ENCODE peak calls at places on chromosomes 4 and X, in five cellular contexts. Z is fibroblast of lung, D is PC-3, E is HCT116, T is hepatocyte. X is an unnamed sample.

GRCh38 chr4:182969651-182970279 is 52.6 kb upstream of the DCTD start:
- DNase-seq in Z (no peak), D (peak), E (no peak), T (no peak), X (no peak)

GRCh38 chr4:153594208-153594607 is 89.9 kb upstream of the TLR2 start:
- DNase-seq in Z (peak), D (peak), E (no peak), T (peak), X (no peak)

GRCh38 chrX:106894978-106895452 is 8.1 kb downstream of the RIPPLY1 start:
- DNase-seq in Z (peak), D (peak), E (peak), T (peak), X (peak)

GRCh38 chr4:109383823-109384222 is 49.8 kb upstream of the SEC24B start:
- DNase-seq in Z (no peak), D (no peak), E (no peak), T (no peak), X (no peak)

GRCh38 chr4:40180356-40180755 is 16.5 kb upstream of the RHOH start:
- DNase-seq in Z (peak), D (peak), E (peak), T (no peak), X (peak)

GRCh38 chr4:138051157-138051556 is 191.0 kb downstream of the SLC7A11 start:
- DNase-seq in Z (peak), D (peak), E (no peak), T (no peak), X (no peak)

GRCh38 chr4:37891221-37892159 is 606 bp downstream of the TBC1D1 start:
- DNase-seq in Z (peak), D (no peak), E (no peak), T (no peak), X (peak)

GRCh38 chr4:114905017-114905416 is 208.4 kb downstream of the NDST4 start:
- DNase-seq in Z (no peak), D (no peak), E (no peak), T (no peak), X (no peak)

GRCh38 chr4:94758700-94759399 is 1.1 kb downstream of the BMPR1B start:
- DNase-seq in Z (peak), D (peak), E (no peak), T (no peak), X (no peak)

GRCh38 chrX:47514553-47515235 is 31.7 kb upstream of the ZNF41 start:
- DNase-seq in Z (peak), D (peak), E (no peak), T (peak), X (peak)

GRCh38 chr4:72886602-72887001 is 182.9 kb downstream of the COX18 start:
- DNase-seq in Z (no peak), D (peak), E (no peak), T (no peak), X (peak)

GRCh38 chrX:37659047-37659446 is 26.5 kb upstream of the XK start:
- DNase-seq in Z (no peak), D (no peak), E (no peak), T (no peak), X (no peak)

GRCh38 chr4:12703076-12703475 is 781.1 kb downstream of the RAB28 start:
- DNase-seq in Z (no peak), D (no peak), E (no peak), T (no peak), X (no peak)

GRCh38 chr4:64520393-64520792 is 111.1 kb upstream of the TECRL start:
- DNase-seq in Z (no peak), D (no peak), E (no peak), T (no peak), X (no peak)

GRCh38 chr4:156408749-156409148 is 455.1 kb upstream of the CTSO start:
- DNase-seq in Z (peak), D (peak), E (no peak), T (no peak), X (no peak)

GRCh38 chr4:153341575-153342090 is 2.9 kb upstream of the MND1 start:
- DNase-seq in Z (peak), D (peak), E (peak), T (peak), X (no peak)

GRCh38 chr4:90495936-90496335 is 368.7 kb downstream of the CCSER1 start:
- DNase-seq in Z (no peak), D (peak), E (no peak), T (no peak), X (no peak)

GRCh38 chr4:118741456-118741855 is 56.3 kb downstream of the METTL14 start:
- DNase-seq in Z (no peak), D (no peak), E (no peak), T (no peak), X (no peak)

GRCh38 chr4:99087887-99088484 is 602 bp downstream of the ADH5 start:
- DNase-seq in Z (peak), D (peak), E (no peak), T (peak), X (peak)

GRCh38 chrX:47146121-47146935 is 1.3 kb downstream of the RBM10 start:
- DNase-seq in Z (no peak), D (no peak), E (no peak), T (no peak), X (peak)

GRCh38 chr4:168028970-168029610 is 63.2 kb upstream of the ANXA10 start:
- DNase-seq in Z (no peak), D (peak), E (no peak), T (no peak), X (no peak)

DNA sequence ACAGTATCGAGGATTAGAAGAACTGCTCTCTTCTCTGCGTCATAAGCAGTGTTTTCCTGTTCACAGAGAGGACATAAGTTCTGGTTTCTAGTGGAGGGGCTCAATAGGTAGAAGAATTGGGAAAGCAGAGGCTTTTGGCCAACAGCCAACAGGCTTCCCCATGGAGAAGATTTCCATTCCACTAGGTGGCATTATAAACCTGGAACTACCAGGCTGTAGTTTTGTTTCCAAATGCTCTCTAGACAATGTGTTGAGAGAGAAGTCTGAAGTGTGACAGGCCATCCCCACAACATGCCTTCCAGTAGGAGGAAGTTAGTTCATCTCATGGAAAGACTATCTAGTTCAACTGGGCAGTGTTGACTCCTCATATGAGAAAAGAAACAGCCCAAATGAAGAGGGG is 63.8 kb upstream of the ANXA10 start:
- DNase-seq in Z (peak), D (peak), E (peak), T (peak), X (no peak)
- TF ChIP-seq CTCF in Z (peak), D (peak), E (no peak), T (no peak), X (no peak)

GRCh38 chr4:57100979-57101629 is 9.1 kb downstream of the IGFBP7 start:
- DNase-seq in Z (no peak), D (no peak), E (no peak), T (no peak), X (no peak)

GRCh38 chr4:57104706-57105560 is 5.3 kb downstream of the IGFBP7 start:
- DNase-seq in Z (no peak), D (no peak), E (no peak), T (no peak), X (no peak)

GRCh38 chr4:57099363-57099762 is 10.8 kb downstream of the IGFBP7 start:
- DNase-seq in Z (no peak), D (no peak), E (no peak), T (no peak), X (no peak)

GRCh38 chr4:57103051-57103450 is 7.1 kb downstream of the IGFBP7 start:
- DNase-seq in Z (no peak), D (no peak), E (no peak), T (no peak), X (no peak)

DNA sequence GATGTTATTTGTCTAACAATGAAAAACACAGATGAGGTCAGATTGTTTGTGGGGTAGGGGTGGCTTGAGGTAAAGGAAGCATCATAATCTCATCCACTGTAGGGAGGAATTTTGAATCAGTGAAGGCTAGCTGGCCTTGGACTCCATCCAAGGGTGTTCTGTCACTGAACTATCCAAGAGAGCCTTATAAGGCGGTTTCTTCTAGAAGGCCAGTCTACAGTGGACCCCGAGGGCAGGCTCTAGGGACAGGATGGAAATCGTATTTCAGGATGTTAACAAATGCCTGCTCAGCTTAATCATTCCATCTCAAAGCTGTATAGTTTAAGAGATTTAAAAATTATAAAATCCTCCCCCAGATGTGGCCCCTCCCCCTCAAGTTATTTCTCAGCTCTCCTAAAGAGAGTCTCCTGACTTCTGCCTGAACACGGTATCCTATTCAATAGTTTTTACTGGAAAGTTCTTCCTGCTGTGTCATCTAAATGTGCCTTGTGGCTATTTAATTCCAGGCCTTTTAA is 8.1 kb downstream of the IGFBP7 start:
- DNase-seq in Z (peak), D (peak), E (no peak), T (no peak), X (peak)
- H3K27ac ChIP-seq in Z (peak), D (no peak), E (no peak), T (peak), X (no peak)

DNA sequence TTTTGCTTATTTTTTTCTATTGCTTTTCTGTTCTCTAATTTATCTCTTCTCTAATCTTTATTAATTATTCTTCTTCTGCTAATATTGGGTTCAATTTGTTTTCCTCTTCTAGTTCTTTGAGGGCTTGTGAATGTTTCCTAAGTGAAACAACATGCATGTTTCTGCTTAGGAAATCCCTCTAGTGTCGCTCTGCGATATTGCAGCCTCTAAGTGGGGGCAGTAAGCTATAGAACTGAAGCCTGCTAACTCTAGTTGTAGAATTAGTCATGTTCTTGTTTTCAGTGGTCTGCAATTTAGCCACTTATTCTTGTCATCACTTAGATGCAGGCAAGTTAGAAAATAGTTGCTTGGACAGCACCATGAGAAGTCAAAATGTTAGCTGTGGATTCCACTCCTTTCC is 222.6 kb downstream of the SPIN4 start:
- DNase-seq in Z (peak), D (peak), E (peak), T (no peak), X (no peak)
- TF ChIP-seq CTCF in Z (no peak), D (peak), E (no peak), T (peak), X (peak)

GRCh38 chr4:121829511-121829910 is 5.8 kb upstream of the CCNA2 start:
- DNase-seq in Z (no peak), D (no peak), E (no peak), T (no peak), X (no peak)
- H3K27ac ChIP-seq in Z (no peak), D (no peak), E (no peak), T (no peak), X (no peak)

GRCh38 chr4:31045724-31046318 is 325.7 kb downstream of the PCDH7 start:
- DNase-seq in Z (peak), D (peak), E (no peak), T (peak), X (peak)
- TF ChIP-seq CTCF in Z (peak), D (peak), E (peak), T (peak), X (peak)

DNA sequence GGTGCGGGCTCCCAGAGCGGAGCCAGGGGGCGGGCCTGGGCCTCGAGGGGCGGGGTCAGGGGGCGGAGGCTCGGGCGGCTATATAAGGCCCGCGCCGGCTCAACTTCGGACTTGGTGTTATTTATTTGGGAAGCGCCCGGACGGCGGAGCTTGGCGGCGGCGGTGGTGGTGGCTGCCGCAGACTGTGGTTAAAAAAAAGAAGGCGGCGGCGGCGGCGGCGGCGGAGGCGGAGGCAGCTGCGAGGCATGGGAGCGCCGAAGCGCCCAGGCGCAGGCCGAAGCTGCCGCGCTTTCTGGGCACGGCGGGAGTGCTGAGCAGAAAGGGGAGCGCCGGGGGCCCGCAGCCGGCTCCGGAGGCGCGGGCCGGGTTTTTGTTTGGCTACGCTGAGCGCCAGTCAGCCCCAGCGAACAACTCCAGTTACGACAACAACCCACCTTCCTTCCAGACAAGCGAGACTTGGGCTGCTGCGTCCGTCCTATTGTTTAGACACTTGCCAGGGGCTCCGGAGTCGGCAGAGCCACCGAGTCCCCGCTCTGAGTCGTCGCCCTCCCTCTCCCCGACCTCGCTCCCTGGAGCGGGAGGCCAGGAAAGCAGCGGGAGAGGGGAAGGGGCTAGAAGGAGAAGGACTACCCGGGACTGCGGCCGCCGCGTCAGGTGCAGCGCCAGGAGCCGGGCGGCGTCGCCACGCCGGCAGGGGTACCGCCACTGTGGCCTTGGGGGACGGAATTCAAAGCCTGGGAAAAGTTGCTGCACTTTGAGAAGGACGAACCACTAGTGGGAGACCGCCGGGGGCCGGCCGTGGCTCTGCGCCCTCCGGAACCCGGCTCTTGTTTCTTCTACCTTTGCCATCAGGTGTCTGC is at the start of gene SLIT2:
- DNase-seq in Z (peak), D (peak), E (peak), T (peak), X (peak)
- H3K27ac ChIP-seq in Z (peak), D (peak), E (no peak), T (peak), X (no peak)

DNA sequence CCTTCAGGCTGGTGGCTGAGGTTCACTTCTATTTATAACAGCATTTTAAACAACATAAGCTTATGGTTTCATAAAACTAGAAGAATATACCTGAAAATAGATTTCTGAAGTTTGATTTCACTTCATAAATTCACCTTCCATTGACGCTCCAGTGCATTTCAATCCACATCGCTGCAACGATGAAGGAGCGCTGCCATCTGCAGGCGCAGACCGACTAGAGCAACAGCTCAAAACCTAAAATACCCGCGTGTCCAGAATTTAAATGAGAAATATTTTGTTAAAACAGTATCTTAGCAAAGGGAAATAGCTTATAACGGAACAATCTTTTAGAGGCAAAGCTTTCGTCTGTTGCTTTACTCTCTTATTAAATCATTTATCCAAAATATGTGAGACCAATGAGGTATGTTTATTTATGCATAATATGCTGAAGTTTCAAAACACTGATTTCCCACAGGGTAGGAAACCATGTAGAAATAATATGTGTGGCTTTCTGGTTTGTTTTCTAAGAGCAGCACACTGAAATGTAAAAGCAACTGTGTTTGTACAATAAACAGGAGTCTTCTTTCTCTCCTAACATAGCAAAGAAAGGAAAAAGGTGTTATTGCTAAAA is 816.4 kb upstream of the FRG1 start:
- DNase-seq in Z (peak), D (peak), E (peak), T (peak), X (peak)
- TF ChIP-seq CTCF in Z (peak), D (peak), E (peak), T (peak), X (peak)

GRCh38 chr4:28225005-28225404 is 1364.4 kb downstream of the STIM2 start:
- DNase-seq in Z (peak), D (peak), E (peak), T (peak), X (peak)

GRCh38 chr4:28225689-28226353 is 1365.2 kb downstream of the STIM2 start:
- DNase-seq in Z (no peak), D (no peak), E (no peak), T (peak), X (no peak)

GRCh38 chr4:28226962-28227361 is 1366.3 kb downstream of the STIM2 start:
- DNase-seq in Z (no peak), D (no peak), E (no peak), T (no peak), X (no peak)

GRCh38 chr4:28229092-28229491 is 1368.5 kb downstream of the STIM2 start:
- DNase-seq in Z (peak), D (peak), E (no peak), T (no peak), X (peak)

GRCh38 chr4:28228575-28228974 is 1367.9 kb downstream of the STIM2 start:
- DNase-seq in Z (no peak), D (no peak), E (no peak), T (peak), X (no peak)
- H3K27ac ChIP-seq in Z (no peak), D (peak), E (no peak), T (no peak), X (no peak)